ENCODE peak calls at places on chromosomes 1 and 21, in eight cellular contexts. G is GM06990; I is GM10248; U is NB4; Z is cardiac muscle cell; O is BJ; H is CD8-positive, alpha-beta T cell; C is bronchial epithelial cell. N is an unnamed sample.

GRCh38 chr1:110067957-110068645 is 2.4 kb downstream of the ALX3 start:
- DNase-seq in G (no peak), U (no peak), C (no peak), H (no peak), Z (no peak), I (no peak), O (no peak), N (peak)

GRCh38 chr1:43831866-43832654 is 101.5 kb upstream of the ARTN start:
- DNase-seq in G (peak), H (no peak), I (peak), O (no peak), U (peak), C (no peak), Z (no peak), N (no peak)

GRCh38 chr1:150578278-150579109 is 916 bp downstream of the MCL1 start:
- DNase-seq in I (peak), U (peak), Z (peak), O (peak), G (peak), H (no peak), C (peak), N (no peak)

GRCh38 chr1:51093566-51093965 is 8.5 kb upstream of the C1orf185 start:
- DNase-seq in U (no peak), C (peak), G (no peak), Z (peak), I (no peak), H (no peak), O (no peak), N (no peak)

GRCh38 chr1:46484783-46485490 is 4.7 kb upstream of the DMBX1 start:
- DNase-seq in I (no peak), U (no peak), Z (no peak), O (no peak), H (no peak), G (no peak), C (no peak), N (no peak)

GRCh38 chr1:155967410-155968400 is 10.6 kb downstream of the ARHGEF2 start:
- DNase-seq in H (peak), Z (no peak), G (no peak), U (peak), C (no peak), O (no peak), I (no peak), N (no peak)

GRCh38 chr1:77031101-77031662 is 163.9 kb downstream of the ST6GALNAC5 start:
- DNase-seq in U (peak), I (no peak), O (peak), Z (peak), H (no peak), G (no peak), C (peak), N (no peak)

GRCh38 chr1:175154595-175155472 is 37.7 kb downstream of the KIAA0040 start:
- DNase-seq in U (peak), C (peak), O (no peak), Z (peak), G (peak), I (peak), H (peak), N (peak)

GRCh38 chr1:43345119-43345518 is 7.5 kb downstream of the MPL start:
- DNase-seq in O (no peak), U (no peak), Z (no peak), H (no peak), C (peak), G (no peak), I (no peak), N (no peak)

GRCh38 chr21:19218163-19218562 is 814.6 kb upstream of the TMPRSS15 start:
- DNase-seq in G (no peak), H (no peak), O (no peak), I (no peak), C (no peak), Z (no peak), U (no peak), N (no peak)

GRCh38 chr1:39116868-39117728 is 87.4 kb upstream of the MACF1 start:
- DNase-seq in Z (peak), C (peak), H (no peak), O (no peak), G (no peak), I (no peak), U (no peak), N (no peak)

GRCh38 chr21:37642493-37642892 is 273.8 kb downstream of the KCNJ6 start:
- DNase-seq in C (peak), I (peak), U (peak), Z (no peak), H (peak), O (no peak), G (no peak), N (no peak)
- TF ChIP-seq CTCF in C (peak), I (peak), U (peak), Z (no peak), H (peak), O (no peak), G (peak), N (peak)

DNA sequence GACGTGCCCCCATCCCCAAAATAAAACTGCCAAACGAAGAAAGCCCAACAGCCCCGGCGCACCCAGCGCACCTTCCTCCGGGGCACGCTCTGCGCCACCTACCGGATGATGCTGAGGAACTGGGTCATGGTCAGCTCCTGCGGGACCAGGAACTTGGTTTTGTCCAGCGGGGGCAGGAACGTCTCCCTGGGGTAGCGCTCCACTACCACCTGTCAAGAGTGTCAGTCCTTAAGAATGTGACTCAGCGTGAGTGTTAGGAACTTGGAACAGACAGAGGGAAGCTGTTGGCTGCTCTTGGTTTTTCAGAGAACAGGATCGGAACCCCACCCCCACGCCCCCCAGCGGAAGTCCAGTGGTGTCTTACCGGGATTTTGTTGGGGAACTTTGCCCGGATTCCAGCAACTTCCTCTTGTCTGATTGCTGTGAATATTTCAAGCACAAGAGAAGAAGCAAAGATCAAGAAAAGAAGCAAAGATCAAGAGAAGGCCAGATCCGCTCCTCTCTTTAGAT is 431 bp downstream of the MAP1LC3C start:
- DNase-seq in U (peak), I (peak), Z (peak), C (peak), G (peak), O (no peak), H (peak), N (peak)
- TF ChIP-seq CTCF in U (peak), I (peak), Z (peak), C (peak), G (peak), O (peak), H (peak), N (peak)

GRCh38 chr1:81559662-81560350 is 240.9 kb upstream of the ADGRL2 start:
- DNase-seq in I (no peak), Z (no peak), C (no peak), G (no peak), U (no peak), H (no peak), O (no peak), N (no peak)
- TF ChIP-seq CTCF in I (no peak), Z (peak), C (no peak), G (peak), U (no peak), H (no peak), O (peak), N (peak)

GRCh38 chr1:192476802-192477298 is 98.7 kb upstream of the RGS1 start:
- DNase-seq in Z (peak), H (no peak), U (peak), G (peak), I (peak), O (no peak), C (peak), N (no peak)

GRCh38 chr1:192475329-192475728 is 100.2 kb upstream of the RGS1 start:
- DNase-seq in Z (no peak), H (no peak), I (no peak), C (no peak), U (no peak), O (no peak), G (no peak), N (no peak)

GRCh38 chr1:192475970-192476369 is 99.6 kb upstream of the RGS1 start:
- DNase-seq in I (no peak), C (no peak), H (no peak), U (no peak), O (no peak), G (no peak), Z (no peak), N (no peak)

GRCh38 chr1:192474080-192474683 is 101.4 kb upstream of the RGS1 start:
- DNase-seq in U (peak), G (no peak), H (no peak), O (no peak), Z (peak), C (peak), I (peak), N (peak)

GRCh38 chr1:192477630-192478029 is 97.9 kb upstream of the RGS1 start:
- DNase-seq in Z (peak), I (peak), H (no peak), G (peak), O (no peak), C (peak), U (peak), N (no peak)
- TF ChIP-seq CTCF in Z (peak), I (peak), H (peak), G (peak), O (peak), C (peak), U (no peak), N (peak)

DNA sequence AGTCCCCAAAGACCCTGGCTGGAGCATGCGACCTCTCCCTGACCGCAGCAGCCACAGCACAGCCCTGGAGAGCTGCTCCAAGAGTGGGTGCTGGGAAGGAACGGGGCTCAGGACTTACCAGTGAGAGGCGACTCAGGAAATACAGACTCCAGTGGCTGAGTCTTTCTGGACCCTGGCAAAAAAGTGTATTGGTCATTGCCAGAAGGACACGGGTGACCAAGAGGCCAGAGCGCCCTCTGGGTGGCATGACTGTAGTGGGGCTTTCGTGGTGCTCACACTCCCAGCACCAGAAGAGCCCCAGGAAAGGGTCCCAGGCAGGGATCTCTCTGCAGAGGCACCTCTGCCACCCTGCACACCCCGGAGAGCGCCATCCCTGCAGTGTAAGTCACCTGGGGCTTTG is 8.9 kb upstream of the PRDM16 start:
- DNase-seq in I (no peak), O (no peak), C (no peak), H (no peak), U (no peak), G (no peak), Z (no peak), N (no peak)
- TF ChIP-seq CTCF in I (no peak), O (no peak), C (no peak), H (no peak), U (no peak), G (no peak), Z (no peak), N (no peak)

DNA sequence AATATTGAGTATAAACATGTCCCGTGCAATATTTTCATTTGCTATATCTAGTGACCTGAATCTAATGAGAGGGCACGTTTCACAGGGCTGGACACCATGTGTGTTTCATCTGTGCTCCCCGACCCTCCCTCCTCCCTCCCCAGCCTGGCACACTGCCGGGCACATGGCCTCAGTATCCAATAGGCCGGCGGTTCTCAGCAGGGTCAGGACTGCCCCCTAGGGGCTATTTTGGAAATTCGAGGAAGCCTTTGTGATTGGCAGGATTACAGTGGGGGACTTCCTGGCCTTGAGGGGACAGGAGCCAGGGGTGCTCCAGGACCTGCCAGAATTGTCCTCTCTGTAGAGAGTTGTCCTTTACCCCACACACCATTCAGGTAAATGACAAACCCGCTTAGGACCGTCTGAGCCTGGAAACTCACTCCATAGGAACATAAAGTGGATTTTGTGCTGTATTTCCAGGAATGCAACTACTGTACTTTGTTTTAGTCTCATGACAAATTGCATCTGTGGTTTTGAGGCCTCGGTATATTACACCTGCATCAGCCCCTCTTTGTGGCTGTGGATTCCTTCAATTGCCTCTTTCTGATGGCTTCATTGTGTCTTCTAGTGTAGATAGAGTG is 109.5 kb upstream of the SIM2 start:
- DNase-seq in U (peak), Z (peak), I (peak), H (peak), G (peak), O (peak), C (peak), N (no peak)
- TF ChIP-seq CTCF in U (peak), Z (peak), I (peak), H (no peak), G (peak), O (peak), C (peak), N (peak)

N was measured in neural crest cell.